ENCODE peak calls at places on chromosomes 16 and 17, in seven cellular contexts. One of them, this sample, is unnamed.

GRCh38 chr16:2663553-2664521 is 18.5 kb upstream of the KCTD5 start:
- DNase-seq in GM12878: no peak
- DNase-seq in HCT116: no peak
- DNase-seq in K562: peak
- DNase-seq in H1: no peak
- DNase-seq in SK-N-SH: no peak
- DNase-seq in HepG2: no peak
- DNase-seq in this sample: no peak

GRCh38 chr17:76276461-76277299 is 11.5 kb downstream of the UBALD2 start:
- DNase-seq in GM12878: no peak
- DNase-seq in K562: no peak
- DNase-seq in H1: no peak
- DNase-seq in HCT116: no peak
- DNase-seq in SK-N-SH: peak
- DNase-seq in HepG2: no peak
- DNase-seq in this sample: no peak

GRCh38 chr17:62644487-62645173 is 17.2 kb downstream of the MRC2 start:
- DNase-seq in H1: peak
- DNase-seq in HCT116: no peak
- DNase-seq in GM12878: no peak
- DNase-seq in HepG2: peak
- DNase-seq in SK-N-SH: peak
- DNase-seq in K562: peak
- DNase-seq in this sample: no peak

GRCh38 chr17:37746617-37747016 is 1.8 kb upstream of the HNF1B start:
- DNase-seq in SK-N-SH: no peak
- DNase-seq in K562: no peak
- DNase-seq in HCT116: no peak
- DNase-seq in HepG2: no peak
- DNase-seq in H1: no peak
- DNase-seq in GM12878: no peak
- DNase-seq in this sample: no peak

GRCh38 chr17:47775181-47775580 is 42.1 kb downstream of the TBX21 start:
- DNase-seq in H1: no peak
- DNase-seq in SK-N-SH: no peak
- DNase-seq in K562: no peak
- DNase-seq in HCT116: no peak
- DNase-seq in GM12878: no peak
- DNase-seq in HepG2: no peak
- DNase-seq in this sample: no peak

GRCh38 chr16:81168406-81168805 is 70.1 kb upstream of the BCO1 start:
- DNase-seq in K562: no peak
- DNase-seq in HCT116: no peak
- DNase-seq in SK-N-SH: no peak
- DNase-seq in HepG2: no peak
- DNase-seq in H1: no peak
- DNase-seq in GM12878: no peak
- DNase-seq in this sample: no peak

GRCh38 chr17:49104511-49105074 is 28.0 kb upstream of the B4GALNT2 start:
- DNase-seq in GM12878: no peak
- DNase-seq in HepG2: no peak
- DNase-seq in HCT116: no peak
- DNase-seq in K562: no peak
- DNase-seq in SK-N-SH: no peak
- DNase-seq in H1: no peak
- DNase-seq in this sample: no peak

GRCh38 chr17:73906896-73907600 is 262.8 kb upstream of the SDK2 start:
- DNase-seq in SK-N-SH: no peak
- DNase-seq in HCT116: no peak
- DNase-seq in GM12878: no peak
- DNase-seq in K562: no peak
- DNase-seq in HepG2: no peak
- DNase-seq in H1: no peak
- DNase-seq in this sample: no peak

GRCh38 chr17:62091804-62092203 is 26.7 kb upstream of the MED13 start:
- DNase-seq in H1: no peak
- DNase-seq in HepG2: no peak
- DNase-seq in K562: no peak
- DNase-seq in HCT116: no peak
- DNase-seq in GM12878: no peak
- DNase-seq in SK-N-SH: no peak
- DNase-seq in this sample: no peak

GRCh38 chr17:38706625-38707298 is 1.7 kb downstream of the MLLT6 start:
- DNase-seq in HCT116: no peak
- DNase-seq in SK-N-SH: no peak
- DNase-seq in HepG2: no peak
- DNase-seq in K562: peak
- DNase-seq in GM12878: no peak
- DNase-seq in H1: peak
- DNase-seq in this sample: peak

GRCh38 chr16:8937803-8938202 is 25.9 kb downstream of the USP7 start:
- DNase-seq in HCT116: no peak
- DNase-seq in H1: no peak
- DNase-seq in GM12878: no peak
- DNase-seq in SK-N-SH: no peak
- DNase-seq in HepG2: no peak
- DNase-seq in K562: no peak
- DNase-seq in this sample: peak

GRCh38 chr17:16085066-16085699 is 85.6 kb downstream of the TTC19 start:
- DNase-seq in GM12878: no peak
- DNase-seq in H1: no peak
- DNase-seq in K562: no peak
- DNase-seq in SK-N-SH: no peak
- DNase-seq in HCT116: no peak
- DNase-seq in HepG2: no peak
- DNase-seq in this sample: no peak

GRCh38 chr16:5056347-5056746 is 9.4 kb downstream of the C16orf89 start:
- DNase-seq in HepG2: peak
- DNase-seq in SK-N-SH: peak
- DNase-seq in GM12878: no peak
- DNase-seq in HCT116: peak
- DNase-seq in H1: peak
- DNase-seq in K562: peak
- DNase-seq in this sample: no peak

GRCh38 chr17:12422632-12423031 is 243.1 kb upstream of the MYOCD start:
- DNase-seq in K562: no peak
- DNase-seq in H1: no peak
- DNase-seq in GM12878: no peak
- DNase-seq in HepG2: no peak
- DNase-seq in HCT116: no peak
- DNase-seq in SK-N-SH: no peak
- DNase-seq in this sample: no peak

GRCh38 chr16:27598226-27598625 is 48.3 kb downstream of the KATNIP start:
- DNase-seq in GM12878: no peak
- DNase-seq in K562: no peak
- DNase-seq in HCT116: no peak
- DNase-seq in SK-N-SH: no peak
- DNase-seq in HepG2: no peak
- DNase-seq in H1: no peak
- DNase-seq in this sample: no peak

GRCh38 chr17:63222655-63223054 is 223.5 kb downstream of the CYB561 start:
- DNase-seq in H1: no peak
- DNase-seq in K562: no peak
- DNase-seq in HCT116: peak
- DNase-seq in SK-N-SH: no peak
- DNase-seq in HepG2: no peak
- DNase-seq in GM12878: no peak
- DNase-seq in this sample: peak

GRCh38 chr17:78709119-78709681 is 72.9 kb downstream of the CYTH1 start:
- DNase-seq in K562: no peak
- DNase-seq in HepG2: no peak
- DNase-seq in HCT116: no peak
- DNase-seq in H1: no peak
- DNase-seq in SK-N-SH: no peak
- DNase-seq in GM12878: no peak
- DNase-seq in this sample: no peak

GRCh38 chr17:34318474-34318873 is 761 bp upstream of the CCL8 start:
- DNase-seq in K562: peak
- DNase-seq in HCT116: peak
- DNase-seq in H1: peak
- DNase-seq in SK-N-SH: no peak
- DNase-seq in HepG2: no peak
- DNase-seq in GM12878: no peak
- DNase-seq in this sample: no peak

GRCh38 chr17:73595068-73595865 is 49.0 kb downstream of the SDK2 start:
- DNase-seq in K562: peak
- DNase-seq in GM12878: no peak
- DNase-seq in HCT116: no peak
- DNase-seq in H1: peak
- DNase-seq in SK-N-SH: peak
- DNase-seq in HepG2: no peak
- DNase-seq in this sample: peak

GRCh38 chr16:90083139-90083538 is 6.0 kb upstream of the PRDM7 start:
- DNase-seq in HCT116: no peak
- DNase-seq in K562: no peak
- DNase-seq in GM12878: no peak
- DNase-seq in HepG2: no peak
- DNase-seq in SK-N-SH: no peak
- DNase-seq in H1: no peak
- DNase-seq in this sample: no peak

GRCh38 chr16:90081606-90081970 is 4.5 kb upstream of the PRDM7 start:
- DNase-seq in GM12878: no peak
- DNase-seq in H1: no peak
- DNase-seq in HCT116: no peak
- DNase-seq in K562: no peak
- DNase-seq in SK-N-SH: no peak
- DNase-seq in HepG2: no peak
- DNase-seq in this sample: no peak

GRCh38 chr16:90077240-90077756 is at the start of gene PRDM7:
- DNase-seq in K562: peak
- DNase-seq in HepG2: peak
- DNase-seq in GM12878: peak
- DNase-seq in SK-N-SH: peak
- DNase-seq in HCT116: peak
- DNase-seq in H1: peak
- DNase-seq in this sample: peak

GRCh38 chr16:90078594-90078895 is 1.4 kb upstream of the PRDM7 start:
- DNase-seq in GM12878: no peak
- DNase-seq in HCT116: no peak
- DNase-seq in K562: no peak
- DNase-seq in SK-N-SH: no peak
- DNase-seq in H1: no peak
- DNase-seq in HepG2: no peak
- DNase-seq in this sample: no peak

GRCh38 chr16:90077757-90078593 is 844 bp upstream of the PRDM7 start:
- DNase-seq in K562: peak
- DNase-seq in HepG2: no peak
- DNase-seq in SK-N-SH: peak
- DNase-seq in HCT116: no peak
- DNase-seq in GM12878: no peak
- DNase-seq in H1: peak
- DNase-seq in this sample: peak
- TF ChIP-seq JUND in K562: no peak
- TF ChIP-seq JUND in HepG2: no peak
- TF ChIP-seq JUND in SK-N-SH: no peak
- TF ChIP-seq JUND in HCT116: no peak
- TF ChIP-seq JUND in GM12878: no peak
- TF ChIP-seq JUND in H1: no peak
- TF ChIP-seq JUND in this sample: no peak

GRCh38 chr16:66701061-66701460 is 4.5 kb upstream of the CMTM4 start:
- DNase-seq in H1: no peak
- DNase-seq in K562: no peak
- DNase-seq in SK-N-SH: no peak
- DNase-seq in HCT116: no peak
- DNase-seq in HepG2: no peak
- DNase-seq in GM12878: no peak
- DNase-seq in this sample: no peak

GRCh38 chr16:66701516-66701915 is 5.0 kb upstream of the CMTM4 start:
- DNase-seq in K562: no peak
- DNase-seq in HepG2: no peak
- DNase-seq in H1: no peak
- DNase-seq in SK-N-SH: no peak
- DNase-seq in GM12878: no peak
- DNase-seq in HCT116: no peak
- DNase-seq in this sample: no peak

GRCh38 chr16:66703359-66704215 is 7.0 kb upstream of the CMTM4 start:
- DNase-seq in GM12878: no peak
- DNase-seq in HepG2: no peak
- DNase-seq in H1: no peak
- DNase-seq in K562: peak
- DNase-seq in SK-N-SH: peak
- DNase-seq in HCT116: no peak
- DNase-seq in this sample: no peak

GRCh38 chr16:66706506-66706880 is 9.9 kb upstream of the CMTM4 start:
- DNase-seq in SK-N-SH: no peak
- DNase-seq in GM12878: no peak
- DNase-seq in H1: no peak
- DNase-seq in HCT116: no peak
- DNase-seq in K562: no peak
- DNase-seq in HepG2: no peak
- DNase-seq in this sample: no peak

GRCh38 chr16:66705790-66706505 is 9.4 kb upstream of the CMTM4 start:
- DNase-seq in GM12878: no peak
- DNase-seq in HCT116: no peak
- DNase-seq in K562: no peak
- DNase-seq in H1: no peak
- DNase-seq in HepG2: no peak
- DNase-seq in SK-N-SH: no peak
- DNase-seq in this sample: peak
- TF ChIP-seq JUND in GM12878: no peak
- TF ChIP-seq JUND in HCT116: no peak
- TF ChIP-seq JUND in K562: no peak
- TF ChIP-seq JUND in H1: no peak
- TF ChIP-seq JUND in HepG2: no peak
- TF ChIP-seq JUND in SK-N-SH: no peak
- TF ChIP-seq JUND in this sample: no peak

GRCh38 chr17:50314456-50315011 is 31.4 kb upstream of the XYLT2 start:
- DNase-seq in HepG2: no peak
- DNase-seq in SK-N-SH: no peak
- DNase-seq in K562: no peak
- DNase-seq in HCT116: no peak
- DNase-seq in H1: no peak
- DNase-seq in GM12878: no peak
- DNase-seq in this sample: no peak
- TF ChIP-seq JUND in HepG2: no peak
- TF ChIP-seq JUND in SK-N-SH: no peak
- TF ChIP-seq JUND in K562: no peak
- TF ChIP-seq JUND in HCT116: no peak
- TF ChIP-seq JUND in H1: no peak
- TF ChIP-seq JUND in GM12878: no peak
- TF ChIP-seq JUND in this sample: no peak

DNA sequence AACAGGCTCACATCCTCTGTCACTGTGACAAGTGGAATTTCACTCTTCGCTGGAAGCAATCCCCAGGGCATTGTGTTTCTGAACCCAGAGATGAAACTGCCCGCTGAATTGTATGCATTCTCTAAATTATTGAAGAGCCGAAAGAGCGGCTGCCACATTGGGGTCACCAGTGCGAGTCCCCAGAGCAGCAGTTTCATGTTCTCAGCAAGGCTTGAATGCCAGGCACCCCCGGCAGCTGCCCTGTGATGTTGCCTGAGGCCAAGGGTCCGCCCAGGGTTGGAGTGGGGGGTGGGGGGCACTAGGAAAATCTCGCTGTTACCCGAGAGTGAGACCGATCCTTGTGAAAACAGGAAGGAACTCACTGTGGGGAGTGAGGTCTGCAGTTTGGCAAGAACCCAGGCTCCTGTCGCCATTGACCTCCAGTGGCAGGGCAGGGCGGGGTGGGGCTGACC is 20.7 kb upstream of the BCAR1 start:
- DNase-seq in GM12878: peak
- DNase-seq in SK-N-SH: no peak
- DNase-seq in H1: no peak
- DNase-seq in HCT116: no peak
- DNase-seq in HepG2: peak
- DNase-seq in K562: no peak
- DNase-seq in this sample: no peak
- TF ChIP-seq JUND in GM12878: no peak
- TF ChIP-seq JUND in SK-N-SH: no peak
- TF ChIP-seq JUND in H1: no peak
- TF ChIP-seq JUND in HCT116: no peak
- TF ChIP-seq JUND in HepG2: no peak
- TF ChIP-seq JUND in K562: no peak
- TF ChIP-seq JUND in this sample: no peak